ENCODE peak calls at places on chromosomes 11 and 22, in six cellular contexts. N, T, Q, X, P and D are unnamed samples.

GRCh38 chr11:119323532-119324033 is 6.7 kb upstream of the MCAM start:
- DNase-seq in N (peak; percentile 90), T (peak; percentile 53), Q (peak; percentile 79), X (peak; percentile 80), P (peak; percentile 90), D (peak; percentile 82)

GRCh38 chr11:117913736-117914397 is 15.3 kb downstream of the TMPRSS13 start:
- DNase-seq in N (no peak), T (no peak), Q (no peak), X (no peak), P (no peak), D (peak; percentile 8)

GRCh38 chr11:16632295-16633200 is 105.9 kb upstream of the C11orf58 start:
- DNase-seq in N (no peak), T (peak; percentile 61), Q (no peak), X (peak; percentile 29), P (no peak), D (peak; percentile 57)

GRCh38 chr11:83272627-83273026 is 13.5 kb downstream of the CCDC90B start:
- DNase-seq in N (no peak), T (peak; percentile 32), Q (no peak), X (peak; percentile 48), P (no peak), D (no peak)

GRCh38 chr11:64008283-64008931 is 22.2 kb downstream of the OTUB1 start:
- DNase-seq in N (no peak), T (no peak), Q (no peak), X (no peak), P (no peak), D (no peak)

GRCh38 chr11:13826505-13827278 is 135.8 kb upstream of the SPON1 start:
- DNase-seq in N (no peak), T (peak; percentile 83), Q (no peak), X (no peak), P (no peak), D (no peak)

GRCh38 chr11:82229346-82229745 is 504.3 kb downstream of the FAM181B start:
- DNase-seq in N (no peak), T (peak; percentile 20), Q (no peak), X (peak; percentile 22), P (no peak), D (no peak)

GRCh38 chr11:110069158-110069737 is 23.9 kb upstream of the ZC3H12C start:
- DNase-seq in N (no peak), T (peak; percentile 97), Q (peak; percentile 41), X (peak; percentile 89), P (no peak), D (no peak)

GRCh38 chr11:82906236-82906635 is 4.7 kb downstream of the DDIAS start:
- DNase-seq in N (no peak), T (peak; percentile 29), Q (no peak), X (peak; percentile 54), P (no peak), D (no peak)

GRCh38 chr11:75214411-75214821 is 26.2 kb upstream of the TPBGL start:
- DNase-seq in N (peak; percentile 96), T (peak; percentile 48), Q (peak; percentile 69), X (peak; percentile 86), P (peak; percentile 98), D (peak; percentile 93)

GRCh38 chr11:535519-536454 is at the start of gene HRAS:
- DNase-seq in N (peak; percentile 90), T (peak; percentile 77), Q (peak; percentile 92), X (peak; percentile 95), P (peak; percentile 97), D (peak; percentile 93)

GRCh38 chr11:128018692-128019091 is 568.7 kb downstream of the ETS1 start:
- DNase-seq in N (no peak), T (peak; percentile 23), Q (no peak), X (no peak), P (no peak), D (no peak)

GRCh38 chr11:61488651-61489291 is 19.8 kb upstream of the LRRC10B start:
- DNase-seq in N (peak; percentile 60), T (no peak), Q (no peak), X (peak; percentile 34), P (peak; percentile 80), D (peak; percentile 82)

GRCh38 chr22:20393705-20394476 is at the start of gene ZNF74:
- DNase-seq in N (peak; percentile 81), T (peak; percentile 82), Q (peak; percentile 88), X (peak; percentile 93), P (peak; percentile 86), D (peak; percentile 94)
- TF ChIP-seq CTCF in N (no peak), T (no peak), Q (no peak), X (no peak), P (no peak), D (no peak)

DNA sequence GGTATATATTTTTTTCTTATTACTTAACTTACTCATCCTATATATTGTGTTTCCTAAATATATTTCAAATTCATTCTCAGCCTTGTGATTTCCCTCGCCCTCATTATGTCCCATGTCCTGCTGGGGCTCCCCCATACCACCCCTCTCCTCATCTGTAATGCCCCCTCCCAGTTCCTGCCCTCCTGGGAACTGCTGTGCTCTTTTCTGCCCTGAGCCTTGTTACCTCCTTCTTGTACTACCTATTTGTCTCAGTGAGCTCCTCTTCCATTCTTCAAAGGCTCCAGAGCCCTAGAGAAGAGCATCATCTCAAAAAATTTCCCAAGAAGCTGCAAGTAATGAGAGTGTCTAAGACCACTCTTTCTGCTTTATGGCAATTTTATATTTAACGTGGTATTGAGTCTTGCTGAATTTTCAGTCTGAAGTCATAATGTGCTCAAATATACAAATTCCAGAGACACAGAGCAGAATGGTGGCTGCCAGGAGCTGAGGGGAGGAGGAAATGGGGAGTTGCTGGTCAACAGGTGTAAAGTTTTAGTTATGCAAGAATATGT is 66.5 kb upstream of the TOP3B start:
- DNase-seq in N (no peak), T (no peak), Q (no peak), X (no peak), P (no peak), D (no peak)
- TF ChIP-seq CTCF in N (no peak), T (no peak), Q (no peak), X (no peak), P (no peak), D (no peak)

GRCh38 chr22:17093081-17093480 is 8.3 kb downstream of the IL17RA start:
- DNase-seq in N (no peak), T (no peak), Q (no peak), X (no peak), P (no peak), D (no peak)

GRCh38 chr22:17096095-17096494 is 11.3 kb downstream of the IL17RA start:
- DNase-seq in N (no peak), T (no peak), Q (no peak), X (no peak), P (no peak), D (no peak)

GRCh38 chr22:17097062-17097461 is 12.3 kb downstream of the IL17RA start:
- DNase-seq in N (no peak), T (no peak), Q (no peak), X (no peak), P (no peak), D (no peak)

GRCh38 chr22:17097701-17098100 is 12.9 kb downstream of the IL17RA start:
- DNase-seq in N (no peak), T (no peak), Q (no peak), X (no peak), P (no peak), D (no peak)

GRCh38 chr22:17095538-17095937 is 10.7 kb downstream of the IL17RA start:
- DNase-seq in N (no peak), T (no peak), Q (no peak), X (no peak), P (peak; percentile 32), D (no peak)
- TF ChIP-seq CTCF in N (peak; percentile 45), T (peak; percentile 20), Q (no peak), X (peak; percentile 41), P (peak; percentile 41), D (peak; percentile 78)

DNA sequence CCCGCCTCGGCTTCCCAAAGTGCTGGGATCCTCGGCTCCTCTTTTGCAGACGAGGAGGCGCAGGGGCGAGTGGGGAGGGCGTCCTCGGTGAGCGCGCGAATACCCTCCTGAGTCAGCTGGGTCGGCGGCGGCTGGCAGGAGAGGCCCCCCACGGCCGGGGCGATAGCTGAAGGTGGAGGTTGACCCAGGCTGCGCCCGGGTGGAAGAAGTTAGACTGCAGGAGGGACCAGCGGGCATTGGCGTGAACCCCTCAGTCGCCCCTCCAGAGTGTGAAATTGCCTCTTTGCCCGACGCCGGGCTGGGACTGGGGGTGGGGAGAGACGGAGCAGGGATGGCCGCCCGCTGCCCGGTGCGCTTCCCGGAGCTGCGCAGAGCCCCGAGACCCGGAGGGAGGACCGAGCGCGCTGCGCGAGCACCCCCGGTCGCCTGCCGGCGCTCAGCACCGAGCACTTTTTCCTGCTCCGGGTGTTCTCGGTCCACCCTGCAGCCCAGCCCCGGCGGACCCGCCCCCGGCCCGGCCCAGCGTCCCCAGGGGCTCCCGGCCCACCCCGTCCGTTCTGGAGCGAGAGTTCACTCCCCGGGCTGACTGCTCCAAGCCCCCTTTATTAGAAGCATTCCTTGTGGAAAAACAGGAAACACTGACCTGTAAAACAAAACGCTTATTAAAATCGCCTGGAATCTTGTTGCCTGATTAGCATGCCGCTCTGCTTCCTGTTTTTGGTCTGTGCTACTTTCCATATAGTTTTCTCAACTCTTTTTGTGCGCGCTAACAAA is 13.7 kb upstream of the CPT1A start:
- DNase-seq in N (no peak), T (no peak), Q (no peak), X (peak; percentile 63), P (peak; percentile 52), D (peak; percentile 72)
- TF ChIP-seq CTCF in N (peak; percentile 36), T (peak; percentile 29), Q (no peak), X (peak; percentile 9), P (no peak), D (peak; percentile 33)

DNA sequence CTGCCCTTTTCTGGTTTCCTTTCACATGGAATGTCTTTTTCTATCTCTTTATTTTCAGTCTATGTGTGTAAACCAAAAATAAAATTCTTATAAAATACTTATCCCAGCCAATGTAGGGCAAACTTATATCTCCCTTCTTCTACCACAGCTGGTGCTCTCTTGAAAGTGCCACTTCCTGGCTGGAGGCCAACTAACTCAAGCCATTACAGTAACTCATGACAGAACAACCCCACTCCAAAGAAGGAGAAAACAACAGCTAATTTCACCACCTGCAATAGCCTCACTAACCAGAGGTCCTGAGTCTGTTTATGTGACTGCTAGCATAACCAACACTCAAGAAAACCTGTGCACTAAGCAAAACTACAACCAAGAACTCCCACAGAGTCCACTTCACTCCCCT is 74.9 kb upstream of the DBX1 start:
- DNase-seq in N (no peak), T (no peak), Q (no peak), X (no peak), P (no peak), D (no peak)
- TF ChIP-seq CTCF in N (no peak), T (no peak), Q (no peak), X (no peak), P (no peak), D (no peak)

GRCh38 chr11:28488336-28488735 is 380.1 kb downstream of the METTL15 start:
- DNase-seq in N (no peak), T (no peak), Q (no peak), X (no peak), P (no peak), D (no peak)
- TF ChIP-seq CTCF in N (no peak), T (no peak), Q (no peak), X (no peak), P (no peak), D (no peak)